ENCODE peak calls at places on chromosomes 6 and 20, in four cellular contexts. Y is fibroblast of villous mesenchyme, U is fibroblast of lung, B is cardiac muscle cell. C is an unnamed sample.
A peak's percentile ranks its signal among the peaks of the same experiment; 100 is the strongest.

GRCh38 chr6:3061501-3061941 is 6.8 kb upstream of the RIPK1 start:
- DNase-seq in B (no peak), Y (peak; percentile 75), U (peak; percentile 85), C (peak; percentile 88)

GRCh38 chr20:60330461-60330860 is 372.2 kb downstream of the CDH26 start:
- DNase-seq in B (no peak), Y (no peak), U (no peak), C (no peak)

GRCh38 chr20:667351-668034 is 8.1 kb downstream of the SCRT2 start:
- DNase-seq in B (peak; percentile 66), Y (peak; percentile 45), U (peak; percentile 18), C (peak; percentile 58)

GRCh38 chr6:25232478-25232877 is 46.7 kb upstream of the CARMIL1 start:
- DNase-seq in Y (no peak), U (peak; percentile 13), B (no peak), C (peak; percentile 39)

GRCh38 chr6:2782825-2783187 is 17.6 kb downstream of the WRNIP1 start:
- DNase-seq in B (no peak), U (no peak), Y (no peak), C (no peak)

GRCh38 chr6:79874531-79875132 is 72.7 kb downstream of the ELOVL4 start:
- DNase-seq in U (no peak), B (no peak), Y (peak; percentile 21), C (peak; percentile 59)

GRCh38 chr20:54630582-54630981 is 155.2 kb downstream of the DOK5 start:
- DNase-seq in U (no peak), B (no peak), Y (no peak), C (no peak)

GRCh38 chr6:14763139-14763538 is 482.7 kb upstream of the JARID2 start:
- DNase-seq in Y (peak; percentile 78), B (no peak), U (peak; percentile 49), C (peak; percentile 55)

GRCh38 chr20:17916365-17916996 is 52.1 kb downstream of the SNX5 start:
- DNase-seq in Y (peak; percentile 64), U (no peak), B (no peak), C (no peak)

GRCh38 chr20:64077541-64077875 is 1.8 kb downstream of the RGS19 start:
- DNase-seq in U (no peak), B (no peak), Y (no peak), C (no peak)

GRCh38 chr20:64074963-64075362 is 4.4 kb downstream of the RGS19 start:
- DNase-seq in U (no peak), B (no peak), Y (no peak), C (no peak)

GRCh38 chr20:64077094-64077493 is 2.2 kb downstream of the RGS19 start:
- DNase-seq in B (no peak), U (no peak), Y (no peak), C (no peak)

GRCh38 chr20:64075556-64075955 is 3.8 kb downstream of the RGS19 start:
- DNase-seq in B (no peak), U (no peak), Y (no peak), C (no peak)

GRCh38 chr20:64076061-64076997 is 3.0 kb downstream of the RGS19 start:
- DNase-seq in Y (no peak), B (no peak), U (no peak), C (no peak)
- H3K4me3 ChIP-seq in Y (no peak overlapping the region), B (no peak overlapping the region), U (no peak overlapping the region), C (no peak overlapping the region)

DNA sequence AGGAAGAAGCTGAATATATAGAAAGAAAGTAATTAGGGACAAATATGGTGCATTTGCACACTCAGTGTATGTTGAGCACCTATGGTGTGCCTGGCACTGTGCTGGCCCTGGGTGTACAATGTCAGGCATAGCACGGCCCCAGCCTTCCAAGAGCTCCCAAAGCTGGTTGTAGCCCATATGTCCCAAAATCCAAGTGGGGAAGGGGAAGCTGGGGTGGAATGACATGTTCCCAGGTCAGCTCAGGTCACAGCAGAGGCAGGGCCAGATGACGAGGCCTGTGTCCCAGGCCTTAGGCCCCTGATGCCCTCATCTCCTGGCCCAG is 170.0 kb downstream of the VEGFA start:
- DNase-seq in Y (no peak), B (no peak), U (no peak), C (no peak)
- TF ChIP-seq CTCF in Y (no peak), B (no peak), U (no peak), C (no peak)

GRCh38 chr20:58179432-58180099 is 48.9 kb downstream of the ANKRD60 start:
- DNase-seq in Y (peak; percentile 19), B (peak; percentile 67), U (peak; percentile 11), C (peak; percentile 40)

GRCh38 chr20:58175836-58176235 is 52.6 kb downstream of the ANKRD60 start:
- DNase-seq in U (no peak), Y (no peak), B (no peak), C (no peak)

GRCh38 chr20:58182521-58183140 is 45.8 kb downstream of the ANKRD60 start:
- DNase-seq in B (no peak), Y (no peak), U (no peak), C (no peak)

GRCh38 chr20:58177799-58178198 is 50.7 kb downstream of the ANKRD60 start:
- DNase-seq in B (no peak), Y (no peak), U (no peak), C (no peak)

GRCh38 chr20:58179083-58179431 is 49.4 kb downstream of the ANKRD60 start:
- DNase-seq in U (no peak), Y (no peak), B (no peak), C (no peak)
- H3K4me3 ChIP-seq in U (no peak overlapping the region), Y (no peak overlapping the region), B (no peak overlapping the region), C (no peak overlapping the region)

DNA sequence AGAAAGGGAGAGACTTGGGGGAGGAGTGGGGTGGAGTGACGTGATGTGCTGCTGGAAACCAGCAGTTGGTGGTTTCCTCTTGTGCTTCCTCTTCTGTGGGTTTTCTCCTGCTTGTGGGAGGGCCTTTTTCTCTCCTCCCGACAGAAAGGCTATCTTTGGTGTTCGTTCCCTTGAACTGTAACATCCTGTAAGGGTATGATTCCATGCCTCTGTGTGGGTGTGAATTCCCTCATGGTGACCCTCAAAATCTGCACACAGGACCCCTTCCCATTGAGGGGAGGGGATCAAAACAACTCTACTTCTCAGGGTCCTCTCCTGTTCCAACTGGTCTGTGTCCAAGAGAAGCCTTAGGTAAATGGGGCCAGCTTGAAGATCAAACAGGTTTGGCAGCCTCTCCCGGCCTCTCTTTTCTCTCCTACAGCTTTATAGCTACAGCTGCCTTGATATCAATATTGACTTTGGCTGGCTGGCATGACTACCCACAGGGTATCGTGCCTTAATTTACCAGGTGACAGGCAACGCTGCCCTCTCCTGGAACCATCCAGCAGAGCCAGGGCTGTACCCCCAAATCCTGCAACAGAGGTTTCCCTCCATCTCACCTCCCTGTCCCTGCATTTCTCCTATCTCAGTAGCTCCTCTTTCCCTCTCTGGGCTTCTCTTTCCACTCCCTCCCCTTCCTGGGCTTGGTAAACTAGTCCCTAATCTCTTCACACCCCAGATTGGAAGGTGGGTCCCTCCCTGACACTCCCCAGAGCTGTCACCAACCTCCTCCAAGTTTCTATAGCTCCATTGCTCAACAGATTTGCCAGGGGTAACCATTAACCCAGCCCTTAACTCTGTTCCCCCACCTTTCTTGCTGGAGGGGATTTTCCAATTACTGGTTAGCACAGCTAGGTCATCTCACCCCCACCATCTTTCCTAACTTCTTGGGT is 1.5 kb upstream of the MSH5 start:
- DNase-seq in B (peak; percentile 24), Y (peak; percentile 84), U (peak; percentile 84), C (peak; percentile 93)
- TF ChIP-seq CTCF in B (peak; percentile 29), Y (peak; percentile 33), U (peak; percentile 24), C (peak; percentile 40)

GRCh38 chr6:4660377-4661321 is 115.6 kb upstream of the CDYL start:
- DNase-seq in U (no peak), B (no peak), Y (peak; percentile 82), C (no peak)
- H3K4me3 ChIP-seq in U (no peak overlapping the region), B (no peak overlapping the region), Y (no peak overlapping the region), C (no peak overlapping the region)

GRCh38 chr6:45421700-45422540 is 44.2 kb upstream of the SUPT3H start:
- DNase-seq in B (peak; percentile 62), U (peak; percentile 78), Y (peak; percentile 85), C (peak; percentile 73)
- TF ChIP-seq CTCF in B (peak; percentile 46), U (peak; percentile 50), Y (peak; percentile 28), C (peak; percentile 58)